ENCODE peak calls at places on chromosomes 11 and 22, in six cellular contexts. D is HFFc6; X is CD8-positive, alpha-beta memory T cell; R is psoas muscle; S is T-helper 2 cell; G is bronchial epithelial cell. K is an unnamed sample.

GRCh38 chr11:75325713-75326438 is 25.6 kb downstream of the ARRB1 start:
- DNase-seq in D (peak), X (no peak), R (peak), S (no peak), G (peak), K (peak)

GRCh38 chr11:8258771-8259170 is 4.9 kb downstream of the LMO1 start:
- DNase-seq in D (peak), X (no peak), R (no peak), S (no peak), G (peak), K (no peak)

GRCh38 chr11:19988598-19988997 is 171.7 kb downstream of the DBX1 start:
- DNase-seq in D (peak), X (no peak), R (peak), S (no peak), G (peak), K (no peak)

GRCh38 chr11:73218106-73218829 is at the start of gene P2RY2:
- DNase-seq in D (no peak), X (no peak), R (peak), S (no peak), G (peak), K (peak)

GRCh38 chr22:37231406-37232139 is 12.5 kb downstream of the RAC2 start:
- DNase-seq in D (no peak), X (no peak), R (no peak), S (peak), G (no peak), K (no peak)

GRCh38 chr11:33988586-33989370 is 62.8 kb upstream of the CAPRIN1 start:
- DNase-seq in D (no peak), X (no peak), R (no peak), S (no peak), G (peak), K (no peak)

GRCh38 chr11:66637557-66638176 is 836 bp upstream of the RBM4 start:
- DNase-seq in D (no peak), X (no peak), R (no peak), S (no peak), G (no peak), K (no peak)

GRCh38 chr11:86743223-86744118 is 56.9 kb upstream of the PRSS23 start:
- DNase-seq in D (peak), X (no peak), R (peak), S (no peak), G (peak), K (no peak)

GRCh38 chr11:117096140-117096972 is 1.9 kb downstream of the SIK3 start:
- DNase-seq in D (peak), X (peak), R (no peak), S (peak), G (no peak), K (no peak)

GRCh38 chr11:30567148-30567547 is 19.0 kb downstream of the MPPED2 start:
- DNase-seq in D (no peak), X (no peak), R (no peak), S (no peak), G (no peak), K (no peak)

GRCh38 chr22:44532466-44533025 is 34.5 kb upstream of the RTL6 start:
- DNase-seq in D (no peak), X (no peak), R (no peak), S (no peak), G (no peak), K (no peak)

GRCh38 chr11:66877585-66877984 is 20.7 kb downstream of the LRFN4 start:
- DNase-seq in D (no peak), X (no peak), R (no peak), S (no peak), G (peak), K (no peak)

GRCh38 chr22:36160499-36160942 is at the start of gene APOL3:
- DNase-seq in D (no peak), X (peak), R (peak), S (peak), G (peak), K (peak)

K was measured in Right ventricle myocardium inferior.